ENCODE peak calls at places on chromosome 13, in ten cellular contexts. One of them, this sample, is unnamed.

GRCh38 chr13:28055362-28055761 is 45.0 kb downstream of the FLT3 start:
- DNase-seq in iris pigment epithelial cell: no peak
- DNase-seq in breast epithelium: no peak
- DNase-seq in stimulated activated CD4-positive, alpha-beta T cell treated with anti-CD3 and anti-CD28 coated beads, Interleukin-4, amount 100 ng/mL, for 48 hours: no peak
- DNase-seq in mammary epithelial cell: no peak
- DNase-seq in Right ventricle myocardium superior: no peak
- DNase-seq in activated CD4-positive, alpha-beta T cell treated with anti-CD3 and anti-CD28 coated beads for 48 hours: no peak
- DNase-seq in lower leg skin: no peak
- DNase-seq in cardiac muscle cell: no peak
- DNase-seq in A172: no peak
- DNase-seq in this sample: no peak

GRCh38 chr13:49812806-49813205 is 20.3 kb upstream of the KPNA3 start:
- DNase-seq in iris pigment epithelial cell: no peak
- DNase-seq in breast epithelium: no peak
- DNase-seq in stimulated activated CD4-positive, alpha-beta T cell treated with anti-CD3 and anti-CD28 coated beads, Interleukin-4, amount 100 ng/mL, for 48 hours: no peak
- DNase-seq in mammary epithelial cell: no peak
- DNase-seq in Right ventricle myocardium superior: no peak
- DNase-seq in activated CD4-positive, alpha-beta T cell treated with anti-CD3 and anti-CD28 coated beads for 48 hours: no peak
- DNase-seq in lower leg skin: no peak
- DNase-seq in cardiac muscle cell: no peak
- DNase-seq in A172: no peak
- DNase-seq in this sample: no peak

GRCh38 chr13:36428083-36428482 is 4.2 kb upstream of the CCNA1 start:
- DNase-seq in iris pigment epithelial cell: peak
- DNase-seq in breast epithelium: no peak
- DNase-seq in stimulated activated CD4-positive, alpha-beta T cell treated with anti-CD3 and anti-CD28 coated beads, Interleukin-4, amount 100 ng/mL, for 48 hours: no peak
- DNase-seq in mammary epithelial cell: peak
- DNase-seq in Right ventricle myocardium superior: no peak
- DNase-seq in activated CD4-positive, alpha-beta T cell treated with anti-CD3 and anti-CD28 coated beads for 48 hours: no peak
- DNase-seq in lower leg skin: no peak
- DNase-seq in cardiac muscle cell: no peak
- DNase-seq in A172: no peak
- DNase-seq in this sample: no peak

GRCh38 chr13:25345555-25345954 is 26.2 kb upstream of the ATP8A2 start:
- DNase-seq in iris pigment epithelial cell: no peak
- DNase-seq in breast epithelium: no peak
- DNase-seq in stimulated activated CD4-positive, alpha-beta T cell treated with anti-CD3 and anti-CD28 coated beads, Interleukin-4, amount 100 ng/mL, for 48 hours: no peak
- DNase-seq in mammary epithelial cell: no peak
- DNase-seq in Right ventricle myocardium superior: no peak
- DNase-seq in activated CD4-positive, alpha-beta T cell treated with anti-CD3 and anti-CD28 coated beads for 48 hours: no peak
- DNase-seq in lower leg skin: no peak
- DNase-seq in cardiac muscle cell: no peak
- DNase-seq in A172: no peak
- DNase-seq in this sample: no peak

GRCh38 chr13:71935166-71935840 is 68.3 kb upstream of the DACH1 start:
- DNase-seq in iris pigment epithelial cell: peak
- DNase-seq in breast epithelium: no peak
- DNase-seq in stimulated activated CD4-positive, alpha-beta T cell treated with anti-CD3 and anti-CD28 coated beads, Interleukin-4, amount 100 ng/mL, for 48 hours: no peak
- DNase-seq in mammary epithelial cell: peak
- DNase-seq in Right ventricle myocardium superior: no peak
- DNase-seq in activated CD4-positive, alpha-beta T cell treated with anti-CD3 and anti-CD28 coated beads for 48 hours: no peak
- DNase-seq in lower leg skin: no peak
- DNase-seq in cardiac muscle cell: no peak
- DNase-seq in A172: no peak
- DNase-seq in this sample: no peak

GRCh38 chr13:40153516-40153915 is 498.1 kb downstream of the COG6 start:
- DNase-seq in iris pigment epithelial cell: no peak
- DNase-seq in breast epithelium: no peak
- DNase-seq in stimulated activated CD4-positive, alpha-beta T cell treated with anti-CD3 and anti-CD28 coated beads, Interleukin-4, amount 100 ng/mL, for 48 hours: no peak
- DNase-seq in mammary epithelial cell: no peak
- DNase-seq in Right ventricle myocardium superior: peak
- DNase-seq in activated CD4-positive, alpha-beta T cell treated with anti-CD3 and anti-CD28 coated beads for 48 hours: no peak
- DNase-seq in lower leg skin: no peak
- DNase-seq in cardiac muscle cell: no peak
- DNase-seq in A172: no peak
- DNase-seq in this sample: no peak

GRCh38 chr13:49954674-49955455 is 18.7 kb upstream of the SPRYD7 start:
- DNase-seq in iris pigment epithelial cell: no peak
- DNase-seq in breast epithelium: no peak
- DNase-seq in stimulated activated CD4-positive, alpha-beta T cell treated with anti-CD3 and anti-CD28 coated beads, Interleukin-4, amount 100 ng/mL, for 48 hours: no peak
- DNase-seq in mammary epithelial cell: peak
- DNase-seq in Right ventricle myocardium superior: no peak
- DNase-seq in activated CD4-positive, alpha-beta T cell treated with anti-CD3 and anti-CD28 coated beads for 48 hours: no peak
- DNase-seq in lower leg skin: no peak
- DNase-seq in cardiac muscle cell: no peak
- DNase-seq in A172: no peak
- DNase-seq in this sample: no peak

GRCh38 chr13:110089100-110089499 is 217.9 kb downstream of the COL4A1 start:
- DNase-seq in iris pigment epithelial cell: no peak
- DNase-seq in breast epithelium: no peak
- DNase-seq in stimulated activated CD4-positive, alpha-beta T cell treated with anti-CD3 and anti-CD28 coated beads, Interleukin-4, amount 100 ng/mL, for 48 hours: no peak
- DNase-seq in mammary epithelial cell: no peak
- DNase-seq in Right ventricle myocardium superior: no peak
- DNase-seq in activated CD4-positive, alpha-beta T cell treated with anti-CD3 and anti-CD28 coated beads for 48 hours: no peak
- DNase-seq in lower leg skin: no peak
- DNase-seq in cardiac muscle cell: no peak
- DNase-seq in A172: no peak
- DNase-seq in this sample: no peak

GRCh38 chr13:97720881-97721280 is 232.6 kb upstream of the IPO5 start:
- DNase-seq in iris pigment epithelial cell: no peak
- DNase-seq in breast epithelium: no peak
- DNase-seq in stimulated activated CD4-positive, alpha-beta T cell treated with anti-CD3 and anti-CD28 coated beads, Interleukin-4, amount 100 ng/mL, for 48 hours: no peak
- DNase-seq in mammary epithelial cell: no peak
- DNase-seq in Right ventricle myocardium superior: no peak
- DNase-seq in activated CD4-positive, alpha-beta T cell treated with anti-CD3 and anti-CD28 coated beads for 48 hours: no peak
- DNase-seq in lower leg skin: no peak
- DNase-seq in cardiac muscle cell: no peak
- DNase-seq in A172: no peak
- DNase-seq in this sample: no peak

This sample was measured in naive B cell.